ENCODE peak calls at places on chromosomes 13 and 19, in eight cellular contexts. Q, C, V, S, D, X, K and J are unnamed samples.

GRCh38 chr13:114111577-114111976 is 20.8 kb downstream of the RASA3 start:
- DNase-seq in Q (peak), C (no peak), V (no peak), S (no peak), D (no peak), X (no peak), K (no peak), J (no peak)

GRCh38 chr13:20231839-20232555 is at the start of gene GJB6:
- DNase-seq in Q (no peak), C (peak), V (no peak), S (no peak), D (peak), X (no peak), K (peak), J (peak)

GRCh38 chr19:55257461-55258411 is 1.1 kb downstream of the PPP6R1 start:
- DNase-seq in Q (no peak), C (peak), V (no peak), S (peak), D (no peak), X (peak), K (peak), J (peak)

GRCh38 chr19:45601524-45602522 is at the start of gene GPR4:
- DNase-seq in Q (no peak), C (peak), V (no peak), S (peak), D (no peak), X (no peak), K (peak), J (peak)

GRCh38 chr13:110423689-110424302 is 116.7 kb downstream of the COL4A2 start:
- DNase-seq in Q (no peak), C (no peak), V (no peak), S (no peak), D (no peak), X (no peak), K (no peak), J (no peak)

GRCh38 chr13:63481334-63481733 is 2065.7 kb upstream of the PCDH20 start:
- DNase-seq in Q (no peak), C (no peak), V (no peak), S (peak), D (no peak), X (peak), K (no peak), J (no peak)

GRCh38 chr19:17948967-17949930 is 16.4 kb downstream of the CCDC124 start:
- DNase-seq in Q (no peak), C (no peak), V (no peak), S (no peak), D (no peak), X (no peak), K (peak), J (no peak)

GRCh38 chr13:113977976-113978375 is 4.1 kb upstream of the C13orf46 start:
- DNase-seq in Q (peak), C (peak), V (no peak), S (no peak), D (no peak), X (no peak), K (no peak), J (no peak)

GRCh38 chr19:27746691-27747380 is 1466.1 kb downstream of the UQCRFS1 start:
- DNase-seq in Q (peak), C (peak), V (peak), S (peak), D (no peak), X (no peak), K (peak), J (peak)

GRCh38 chr13:61414686-61415664 is 674 bp downstream of the PCDH20 start:
- DNase-seq in Q (no peak), C (peak), V (peak), S (peak), D (peak), X (peak), K (peak), J (peak)

GRCh38 chr13:25771641-25772478 is 280.0 kb downstream of the SHISA2 start:
- DNase-seq in Q (no peak), C (no peak), V (no peak), S (no peak), D (no peak), X (no peak), K (no peak), J (no peak)

GRCh38 chr13:74111901-74112824 is 22.0 kb downstream of the KLF12 start:
- DNase-seq in Q (no peak), C (no peak), V (no peak), S (no peak), D (no peak), X (no peak), K (no peak), J (no peak)

GRCh38 chr13:62781866-62782265 is 1366.2 kb upstream of the PCDH20 start:
- DNase-seq in Q (no peak), C (no peak), V (no peak), S (no peak), D (no peak), X (no peak), K (no peak), J (no peak)

GRCh38 chr13:112972867-112973576 is 4.0 kb downstream of the MCF2L start:
- DNase-seq in Q (no peak), C (peak), V (no peak), S (no peak), D (no peak), X (peak), K (no peak), J (no peak)

GRCh38 chr13:111033172-111034133 is 81.7 kb upstream of the ARHGEF7 start:
- DNase-seq in Q (no peak), C (no peak), V (no peak), S (no peak), D (no peak), X (peak), K (no peak), J (no peak)

GRCh38 chr19:39481676-39482075 is 1.0 kb downstream of the TIMM50 start:
- DNase-seq in Q (no peak), C (peak), V (no peak), S (no peak), D (no peak), X (no peak), K (no peak), J (no peak)

GRCh38 chr13:38951525-38952313 is 38.9 kb downstream of the STOML3 start:
- DNase-seq in Q (no peak), C (no peak), V (no peak), S (peak), D (no peak), X (peak), K (peak), J (no peak)

DNA sequence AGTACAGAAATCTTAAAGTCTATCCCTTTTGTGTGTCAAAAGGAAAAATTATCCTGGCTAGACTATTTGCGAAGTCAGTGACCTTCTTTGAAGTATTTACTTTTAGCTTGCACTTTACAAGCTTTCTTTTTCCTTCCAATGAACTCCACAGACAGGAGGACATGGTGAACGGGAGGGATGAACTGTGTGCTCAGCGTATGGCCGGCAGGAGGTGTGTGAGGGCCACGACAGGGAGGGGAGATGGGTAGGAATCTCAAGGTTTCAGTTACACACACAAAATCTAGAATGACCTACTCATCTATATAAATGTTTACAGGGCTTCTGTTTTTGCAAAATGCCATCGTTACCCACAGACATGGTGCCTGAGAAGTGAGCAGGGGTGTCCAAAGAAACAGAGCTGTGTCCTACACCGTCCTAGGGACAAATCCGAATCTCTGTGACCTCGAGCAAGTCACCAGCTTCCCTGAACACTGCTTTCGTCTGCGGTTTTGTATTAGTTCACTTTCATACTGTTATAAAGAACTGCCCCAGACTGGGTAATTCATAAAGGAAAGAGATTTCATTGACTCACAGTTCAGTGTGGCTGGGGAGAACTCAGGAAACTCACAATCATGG is 537.2 kb downstream of the LIG4 start:
- DNase-seq in Q (no peak), C (peak), V (no peak), S (no peak), D (no peak), X (peak), K (peak), J (no peak)
- TF ChIP-seq CTCF in Q (no peak), C (no peak), V (peak), S (no peak), D (no peak), X (no peak), K (peak), J (no peak)

DNA sequence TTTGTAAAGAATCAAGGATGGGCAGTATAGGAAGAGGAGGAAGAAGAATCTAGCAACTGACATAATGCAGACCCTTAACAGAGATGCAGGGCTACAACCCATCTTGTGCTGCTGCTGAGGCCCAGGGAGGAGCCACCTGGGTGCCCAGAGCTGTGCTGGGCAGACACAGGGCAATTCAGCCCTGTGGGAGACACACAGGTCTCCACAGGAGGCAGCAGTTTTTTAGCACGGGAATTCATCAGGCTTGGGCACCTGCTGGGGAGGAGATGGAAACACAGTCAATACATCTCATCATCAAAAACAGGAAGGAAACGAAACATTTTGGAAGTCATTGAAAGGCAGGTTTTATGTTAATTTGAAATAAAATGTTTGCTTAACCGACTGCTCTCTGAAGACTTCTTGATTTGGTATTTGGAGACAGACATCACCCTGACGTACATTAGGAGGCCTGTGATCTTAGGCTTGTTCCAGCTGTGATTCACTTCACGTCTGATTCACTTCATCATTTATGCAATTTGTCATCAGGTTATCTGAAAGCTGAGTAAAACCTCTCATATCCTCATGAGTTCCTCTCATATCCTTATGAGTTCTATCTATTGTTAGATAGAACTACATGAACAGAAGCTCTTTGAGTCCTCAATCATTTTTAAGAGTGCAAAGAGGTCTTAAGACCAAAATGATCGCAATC is 77.4 kb downstream of the CYSLTR2 start:
- DNase-seq in Q (no peak), C (no peak), V (no peak), S (peak), D (no peak), X (no peak), K (peak), J (no peak)
- TF ChIP-seq CTCF in Q (no peak), C (no peak), V (no peak), S (no peak), D (no peak), X (no peak), K (no peak), J (no peak)

GRCh38 chr19:13718733-13719132 is 45.6 kb upstream of the MRI1 start:
- DNase-seq in Q (no peak), C (no peak), V (no peak), S (peak), D (no peak), X (peak), K (peak), J (no peak)
- TF ChIP-seq CTCF in Q (no peak), C (no peak), V (peak), S (no peak), D (no peak), X (peak), K (peak), J (no peak)

GRCh38 chr19:50486823-50487515 is 10.3 kb upstream of the GARIN5A start:
- DNase-seq in Q (peak), C (peak), V (peak), S (peak), D (no peak), X (peak), K (peak), J (no peak)
- TF ChIP-seq CTCF in Q (peak), C (no peak), V (peak), S (peak), D (peak), X (peak), K (peak), J (peak)